ENCODE peak calls at places on chromosomes 7 and 10, in six cellular contexts. O, T, J, D, U and A are unnamed samples.

GRCh38 chr7:155865830-155866545 is 53.7 kb upstream of the SHH start:
- DNase-seq in D (no peak), O (no peak), T (no peak), U (no peak), J (no peak), A (no peak)

GRCh38 chr7:152882576-152883310 is 123.2 kb downstream of the ACTR3B start:
- DNase-seq in T (no peak), D (no peak), J (no peak), O (no peak), U (no peak), A (no peak)

GRCh38 chr7:159023746-159024145 is 120.9 kb downstream of the VIPR2 start:
- DNase-seq in T (no peak), O (no peak), U (no peak), J (no peak), D (no peak), A (no peak)

GRCh38 chr7:69847921-69848612 is 249.8 kb downstream of the AUTS2 start:
- DNase-seq in O (no peak), T (no peak), U (no peak), J (no peak), D (no peak), A (no peak)

GRCh38 chr10:24685958-24686540 is 37.6 kb downstream of the ARHGAP21 start:
- DNase-seq in U (no peak), O (no peak), J (peak), D (no peak), T (no peak), A (peak)

GRCh38 chr10:130136214-130137076 is at the start of gene GLRX3:
- DNase-seq in T (peak), J (peak), U (peak), D (no peak), O (peak), A (peak)

GRCh38 chr7:12757443-12757842 is 70.0 kb downstream of the ARL4A start:
- DNase-seq in T (no peak), U (no peak), D (no peak), O (no peak), J (no peak), A (no peak)

GRCh38 chr10:9443758-9444157 is 1389.3 kb downstream of the GATA3 start:
- DNase-seq in D (no peak), O (no peak), U (no peak), T (no peak), J (no peak), A (no peak)

GRCh38 chr7:18637516-18637915 is 142.0 kb downstream of the HDAC9 start:
- DNase-seq in T (no peak), U (no peak), J (no peak), O (no peak), D (no peak), A (no peak)

GRCh38 chr7:74029094-74029785 is 1.3 kb downstream of the ELN start:
- DNase-seq in J (no peak), T (no peak), U (no peak), D (no peak), O (no peak), A (peak)

GRCh38 chr7:74148491-74148890 is 25.7 kb upstream of the EIF4H start:
- DNase-seq in D (no peak), U (no peak), O (no peak), J (no peak), T (peak), A (no peak)

GRCh38 chr10:118501171-118501570 is 94.3 kb downstream of the PRLHR start:
- DNase-seq in T (no peak), U (no peak), J (no peak), O (no peak), D (no peak), A (no peak)

GRCh38 chr10:124011464-124011863 is 81.9 kb downstream of the CHST15 start:
- DNase-seq in T (no peak), U (no peak), O (no peak), D (no peak), J (no peak), A (no peak)

GRCh38 chr10:131876543-131876942 is 24.3 kb upstream of the PPP2R2D start:
- DNase-seq in D (no peak), J (no peak), U (no peak), O (no peak), T (no peak), A (no peak)

GRCh38 chr7:30091431-30092386 is 43.1 kb upstream of the MTURN start:
- DNase-seq in J (no peak), U (no peak), T (no peak), O (peak), D (no peak), A (no peak)

GRCh38 chr7:139046143-139046542 is 10.3 kb upstream of the ZC3HAV1L start:
- DNase-seq in T (no peak), D (no peak), J (no peak), O (no peak), U (no peak), A (no peak)

GRCh38 chr10:130221456-130222375 is 85.5 kb downstream of the GLRX3 start:
- DNase-seq in D (no peak), J (no peak), U (no peak), T (no peak), O (no peak), A (no peak)

GRCh38 chr7:2923886-2924574 is 79.9 kb upstream of the GNA12 start:
- DNase-seq in O (no peak), T (no peak), J (no peak), D (no peak), U (no peak), A (no peak)

GRCh38 chr10:102511562-102512274 is 7.9 kb downstream of the SUFU start:
- DNase-seq in U (peak), O (no peak), D (peak), J (no peak), T (no peak), A (no peak)

GRCh38 chr10:29600067-29600466 is 34.7 kb downstream of the SVIL start:
- DNase-seq in U (no peak), O (no peak), T (no peak), J (no peak), D (no peak), A (no peak)
- TF ChIP-seq MYC in U (no peak), O (no peak), T (no peak), J (no peak), D (no peak), A (no peak)

DNA sequence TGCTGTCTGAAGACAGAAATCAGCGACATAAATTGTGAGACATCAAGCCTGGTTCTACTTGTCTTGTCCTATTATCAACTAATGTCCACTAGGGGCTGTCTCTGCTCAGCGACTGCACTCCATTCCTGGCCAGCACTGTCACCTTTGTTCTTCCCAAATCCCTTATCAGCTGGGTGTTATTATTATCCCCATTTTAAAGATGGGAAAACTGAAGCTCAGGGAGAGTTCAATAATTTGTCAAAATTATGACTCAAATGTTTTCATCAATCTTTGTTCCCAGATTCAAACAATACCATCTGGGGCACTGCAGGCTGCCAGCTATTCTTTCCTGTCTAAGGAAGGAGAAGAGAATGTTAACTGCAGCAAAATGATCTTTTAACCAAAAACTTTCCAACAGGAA is 431.6 kb upstream of the NFE2L3 start:
- DNase-seq in J (peak), T (no peak), O (peak), D (no peak), U (peak), A (peak)
- TF ChIP-seq CTCF in J (peak), T (peak), O (peak), D (peak), U (peak), A (peak)

GRCh38 chr10:80104066-80104926 is 25.8 kb downstream of the TMEM254 start:
- DNase-seq in U (no peak), J (no peak), T (peak), O (no peak), D (no peak), A (peak)
- TF ChIP-seq MYC in U (no peak), J (no peak), T (no peak), O (no peak), D (no peak), A (no peak)

GRCh38 chr10:100812978-100813377 is 67.6 kb downstream of the PAX2 start:
- DNase-seq in U (no peak), J (no peak), T (no peak), O (no peak), D (no peak), A (no peak)
- TF ChIP-seq CTCF in U (peak), J (no peak), T (peak), O (peak), D (no peak), A (no peak)

DNA sequence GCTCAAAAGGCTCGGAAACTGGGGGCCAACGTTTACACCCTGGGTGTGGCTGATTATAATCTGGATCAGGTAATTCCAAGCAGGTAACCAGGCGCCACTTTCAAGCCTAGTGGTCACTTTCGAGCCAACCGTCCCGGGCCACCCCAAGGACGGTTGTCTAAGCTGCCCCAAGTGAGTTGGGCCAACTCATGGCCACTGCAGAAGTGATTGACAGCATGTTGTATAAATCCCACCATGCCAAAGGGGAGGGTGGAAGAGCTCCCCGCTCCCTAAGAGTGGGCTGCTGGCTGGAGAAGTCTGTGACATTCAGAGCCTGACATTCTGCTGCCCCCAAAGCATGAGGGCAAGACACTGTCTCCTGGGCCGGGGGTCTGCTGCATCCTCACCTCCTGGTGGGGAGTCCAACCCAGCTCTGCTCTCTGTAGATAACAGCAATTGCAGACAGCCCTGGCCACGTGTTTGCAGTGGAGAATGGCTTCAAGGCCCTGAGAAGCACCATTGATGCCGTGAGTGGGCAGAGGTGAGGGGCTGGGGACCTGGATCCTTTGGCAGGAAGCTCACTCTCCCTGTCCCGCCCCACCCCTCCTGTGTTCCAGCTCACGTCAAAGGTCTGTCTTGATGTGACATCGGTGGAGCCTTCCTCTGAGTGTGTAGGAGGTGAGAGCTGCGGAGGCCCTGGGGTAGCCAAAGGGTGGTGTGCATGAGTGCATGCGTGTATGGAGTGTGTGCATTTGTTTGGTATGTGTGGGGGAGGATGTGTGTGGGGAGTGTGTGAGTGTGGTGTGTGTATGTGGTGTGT is 10.8 kb downstream of the ANTXRL start:
- DNase-seq in O (no peak), U (peak), D (no peak), T (no peak), J (no peak), A (no peak)
- TF ChIP-seq MYC in O (no peak), U (no peak), D (no peak), T (no peak), J (no peak), A (no peak)